ENCODE peak calls at places on chromosomes 3 and 15, in nine cellular contexts. One of them, this sample, is unnamed.

GRCh38 chr15:34733621-34734020 is 21.2 kb downstream of the GJD2 start:
- DNase-seq in suprapubic skin: no peak
- DNase-seq in uterus: no peak
- DNase-seq in fibroblast of lung: no peak
- DNase-seq in kidney: no peak
- DNase-seq in heart right ventricle: no peak
- DNase-seq in thyroid gland: no peak
- DNase-seq in PC-9: no peak
- DNase-seq in astrocyte: no peak
- DNase-seq in this sample: no peak

GRCh38 chr15:57235865-57236264 is 140.4 kb upstream of the CGNL1 start:
- DNase-seq in suprapubic skin: no peak
- DNase-seq in uterus: no peak
- DNase-seq in fibroblast of lung: peak; percentile 92
- DNase-seq in kidney: no peak
- DNase-seq in heart right ventricle: no peak
- DNase-seq in thyroid gland: no peak
- DNase-seq in PC-9: no peak
- DNase-seq in astrocyte: peak; percentile 90
- DNase-seq in this sample: no peak

GRCh38 chr3:124496066-124496465 is 234.2 kb upstream of the UMPS start:
- DNase-seq in suprapubic skin: no peak
- DNase-seq in uterus: no peak
- DNase-seq in fibroblast of lung: no peak
- DNase-seq in kidney: no peak
- DNase-seq in heart right ventricle: no peak
- DNase-seq in thyroid gland: no peak
- DNase-seq in PC-9: no peak
- DNase-seq in astrocyte: no peak
- DNase-seq in this sample: no peak

GRCh38 chr15:62404194-62404985 is 239.3 kb upstream of the C2CD4B start:
- DNase-seq in suprapubic skin: no peak
- DNase-seq in uterus: no peak
- DNase-seq in fibroblast of lung: peak; percentile 9
- DNase-seq in kidney: no peak
- DNase-seq in heart right ventricle: no peak
- DNase-seq in thyroid gland: no peak
- DNase-seq in PC-9: no peak
- DNase-seq in astrocyte: no peak
- DNase-seq in this sample: no peak

GRCh38 chr3:71101014-71101413 is 482.5 kb downstream of the FOXP1 start:
- DNase-seq in suprapubic skin: no peak
- DNase-seq in uterus: no peak
- DNase-seq in fibroblast of lung: peak; percentile 81
- DNase-seq in kidney: no peak
- DNase-seq in heart right ventricle: no peak
- DNase-seq in thyroid gland: no peak
- DNase-seq in PC-9: peak; percentile 5
- DNase-seq in astrocyte: peak; percentile 78
- DNase-seq in this sample: no peak

GRCh38 chr3:158347966-158348365 is 223.0 kb upstream of the MLF1 start:
- DNase-seq in suprapubic skin: no peak
- DNase-seq in uterus: no peak
- DNase-seq in fibroblast of lung: peak; percentile 73
- DNase-seq in kidney: no peak
- DNase-seq in heart right ventricle: no peak
- DNase-seq in thyroid gland: no peak
- DNase-seq in PC-9: no peak
- DNase-seq in astrocyte: peak; percentile 70
- DNase-seq in this sample: no peak

GRCh38 chr3:123349201-123349535 is 99.7 kb downstream of the ADCY5 start:
- DNase-seq in suprapubic skin: peak; percentile 16
- DNase-seq in uterus: no peak
- DNase-seq in fibroblast of lung: no peak
- DNase-seq in kidney: no peak
- DNase-seq in heart right ventricle: no peak
- DNase-seq in thyroid gland: no peak
- DNase-seq in PC-9: no peak
- DNase-seq in astrocyte: no peak
- DNase-seq in this sample: no peak

GRCh38 chr3:37793889-37794591 is 67.6 kb upstream of the CTDSPL start:
- DNase-seq in suprapubic skin: no peak
- DNase-seq in uterus: no peak
- DNase-seq in fibroblast of lung: no peak
- DNase-seq in kidney: no peak
- DNase-seq in heart right ventricle: no peak
- DNase-seq in thyroid gland: peak; percentile 32
- DNase-seq in PC-9: no peak
- DNase-seq in astrocyte: no peak
- DNase-seq in this sample: no peak

GRCh38 chr3:191499307-191500125 is 38.6 kb downstream of the PYDC2 start:
- DNase-seq in suprapubic skin: no peak
- DNase-seq in uterus: peak; percentile 23
- DNase-seq in fibroblast of lung: peak; percentile 59
- DNase-seq in kidney: peak; percentile 73
- DNase-seq in heart right ventricle: peak; percentile 49
- DNase-seq in thyroid gland: peak; percentile 71
- DNase-seq in PC-9: peak; percentile 16
- DNase-seq in astrocyte: peak; percentile 41
- DNase-seq in this sample: no peak

GRCh38 chr3:56467108-56467507 is 1.2 kb downstream of the ERC2 start:
- DNase-seq in suprapubic skin: no peak
- DNase-seq in uterus: peak; percentile 25
- DNase-seq in fibroblast of lung: peak; percentile 85
- DNase-seq in kidney: peak; percentile 80
- DNase-seq in heart right ventricle: peak; percentile 33
- DNase-seq in thyroid gland: peak; percentile 91
- DNase-seq in PC-9: peak; percentile 8
- DNase-seq in astrocyte: peak; percentile 78
- DNase-seq in this sample: no peak

GRCh38 chr3:183491109-183491922 is 62.9 kb upstream of the MCF2L2 start:
- DNase-seq in suprapubic skin: peak; percentile 20
- DNase-seq in uterus: no peak
- DNase-seq in fibroblast of lung: no peak
- DNase-seq in kidney: no peak
- DNase-seq in heart right ventricle: no peak
- DNase-seq in thyroid gland: no peak
- DNase-seq in PC-9: no peak
- DNase-seq in astrocyte: no peak
- DNase-seq in this sample: no peak

GRCh38 chr15:100314809-100315400 is 26.9 kb downstream of the ADAMTS17 start:
- DNase-seq in suprapubic skin: no peak
- DNase-seq in uterus: no peak
- DNase-seq in fibroblast of lung: no peak
- DNase-seq in kidney: no peak
- DNase-seq in heart right ventricle: no peak
- DNase-seq in thyroid gland: no peak
- DNase-seq in PC-9: no peak
- DNase-seq in astrocyte: no peak
- DNase-seq in this sample: no peak

DNA sequence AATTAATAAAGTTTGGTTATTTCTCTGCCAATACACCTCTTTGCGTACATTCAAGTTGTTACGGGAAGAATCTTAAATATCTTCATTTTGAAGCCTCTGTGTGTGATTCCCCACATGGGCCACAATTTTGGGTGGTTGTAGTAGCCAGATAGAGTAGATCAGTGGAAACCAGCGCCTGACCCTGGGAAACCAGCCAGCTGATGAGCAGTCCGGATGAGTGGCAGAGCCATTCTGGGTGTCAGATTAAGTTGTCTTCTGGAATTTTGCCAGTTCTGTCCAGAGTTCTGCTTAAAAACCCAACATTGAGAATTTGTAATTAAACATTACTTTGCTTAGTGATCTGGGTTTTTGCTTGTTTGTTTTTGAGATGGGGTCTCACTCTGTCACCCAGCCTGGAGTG is 49.7 kb downstream of the MRPS25 start:
- DNase-seq in suprapubic skin: no peak
- DNase-seq in uterus: no peak
- DNase-seq in fibroblast of lung: no peak
- DNase-seq in kidney: no peak
- DNase-seq in heart right ventricle: no peak
- DNase-seq in thyroid gland: no peak
- DNase-seq in PC-9: no peak
- DNase-seq in astrocyte: no peak
- DNase-seq in this sample: no peak
- H3K27ac ChIP-seq in suprapubic skin: no peak overlapping the region
- H3K27ac ChIP-seq in uterus: no peak overlapping the region
- H3K27ac ChIP-seq in fibroblast of lung: no peak overlapping the region
- H3K27ac ChIP-seq in kidney: no peak overlapping the region
- H3K27ac ChIP-seq in heart right ventricle: no peak overlapping the region
- H3K27ac ChIP-seq in thyroid gland: no peak overlapping the region
- H3K27ac ChIP-seq in PC-9: no peak overlapping the region
- H3K27ac ChIP-seq in astrocyte: no peak overlapping the region
- H3K27ac ChIP-seq in this sample: no peak overlapping the region

GRCh38 chr3:138329984-138330293 is 288 bp upstream of the NME9 start:
- DNase-seq in suprapubic skin: no peak
- DNase-seq in uterus: no peak
- DNase-seq in fibroblast of lung: no peak
- DNase-seq in kidney: no peak
- DNase-seq in heart right ventricle: no peak
- DNase-seq in thyroid gland: no peak
- DNase-seq in PC-9: no peak
- DNase-seq in astrocyte: no peak
- DNase-seq in this sample: no peak
- H3K27ac ChIP-seq in suprapubic skin: no peak overlapping the region
- H3K27ac ChIP-seq in uterus: peak overlapping the region; percentile 47
- H3K27ac ChIP-seq in fibroblast of lung: no peak overlapping the region
- H3K27ac ChIP-seq in kidney: no peak overlapping the region
- H3K27ac ChIP-seq in heart right ventricle: no peak overlapping the region
- H3K27ac ChIP-seq in thyroid gland: no peak overlapping the region
- H3K27ac ChIP-seq in PC-9: no peak overlapping the region
- H3K27ac ChIP-seq in astrocyte: no peak overlapping the region
- H3K27ac ChIP-seq in this sample: no peak overlapping the region

GRCh38 chr15:74431116-74431515 is 2.6 kb downstream of the SEMA7A start:
- DNase-seq in suprapubic skin: no peak
- DNase-seq in uterus: no peak
- DNase-seq in fibroblast of lung: no peak
- DNase-seq in kidney: peak; percentile 11
- DNase-seq in heart right ventricle: no peak
- DNase-seq in thyroid gland: no peak
- DNase-seq in PC-9: no peak
- DNase-seq in astrocyte: no peak
- DNase-seq in this sample: no peak

GRCh38 chr15:74431645-74432044 is 2.1 kb downstream of the SEMA7A start:
- DNase-seq in suprapubic skin: no peak
- DNase-seq in uterus: no peak
- DNase-seq in fibroblast of lung: no peak
- DNase-seq in kidney: peak; percentile 60
- DNase-seq in heart right ventricle: no peak
- DNase-seq in thyroid gland: no peak
- DNase-seq in PC-9: no peak
- DNase-seq in astrocyte: no peak
- DNase-seq in this sample: no peak

GRCh38 chr15:74429784-74430141 is 4.0 kb downstream of the SEMA7A start:
- DNase-seq in suprapubic skin: no peak
- DNase-seq in uterus: no peak
- DNase-seq in fibroblast of lung: no peak
- DNase-seq in kidney: no peak
- DNase-seq in heart right ventricle: no peak
- DNase-seq in thyroid gland: no peak
- DNase-seq in PC-9: no peak
- DNase-seq in astrocyte: no peak
- DNase-seq in this sample: no peak

GRCh38 chr15:74428970-74429783 is 4.6 kb downstream of the SEMA7A start:
- DNase-seq in suprapubic skin: no peak
- DNase-seq in uterus: no peak
- DNase-seq in fibroblast of lung: no peak
- DNase-seq in kidney: no peak
- DNase-seq in heart right ventricle: no peak
- DNase-seq in thyroid gland: no peak
- DNase-seq in PC-9: no peak
- DNase-seq in astrocyte: no peak
- DNase-seq in this sample: no peak

GRCh38 chr15:74430510-74430951 is 3.2 kb downstream of the SEMA7A start:
- DNase-seq in suprapubic skin: no peak
- DNase-seq in uterus: no peak
- DNase-seq in fibroblast of lung: no peak
- DNase-seq in kidney: peak; percentile 34
- DNase-seq in heart right ventricle: no peak
- DNase-seq in thyroid gland: no peak
- DNase-seq in PC-9: no peak
- DNase-seq in astrocyte: no peak
- DNase-seq in this sample: no peak
- H3K27ac ChIP-seq in suprapubic skin: no peak overlapping the region
- H3K27ac ChIP-seq in uterus: no peak overlapping the region
- H3K27ac ChIP-seq in fibroblast of lung: no peak overlapping the region
- H3K27ac ChIP-seq in kidney: no peak overlapping the region
- H3K27ac ChIP-seq in heart right ventricle: no peak overlapping the region
- H3K27ac ChIP-seq in thyroid gland: no peak overlapping the region
- H3K27ac ChIP-seq in PC-9: no peak overlapping the region
- H3K27ac ChIP-seq in astrocyte: peak overlapping the region; percentile 11
- H3K27ac ChIP-seq in this sample: no peak overlapping the region

GRCh38 chr3:46427929-46428833 is 21.1 kb downstream of the CCRL2 start:
- DNase-seq in suprapubic skin: no peak
- DNase-seq in uterus: no peak
- DNase-seq in fibroblast of lung: no peak
- DNase-seq in kidney: no peak
- DNase-seq in heart right ventricle: no peak
- DNase-seq in thyroid gland: no peak
- DNase-seq in PC-9: no peak
- DNase-seq in astrocyte: no peak
- DNase-seq in this sample: no peak

GRCh38 chr3:46423588-46423987 is 16.5 kb downstream of the CCRL2 start:
- DNase-seq in suprapubic skin: no peak
- DNase-seq in uterus: no peak
- DNase-seq in fibroblast of lung: peak; percentile 56
- DNase-seq in kidney: no peak
- DNase-seq in heart right ventricle: no peak
- DNase-seq in thyroid gland: peak; percentile 20
- DNase-seq in PC-9: peak; percentile 48
- DNase-seq in astrocyte: peak; percentile 39
- DNase-seq in this sample: no peak

GRCh38 chr3:46433841-46434240 is 26.8 kb downstream of the CCRL2 start:
- DNase-seq in suprapubic skin: no peak
- DNase-seq in uterus: no peak
- DNase-seq in fibroblast of lung: no peak
- DNase-seq in kidney: no peak
- DNase-seq in heart right ventricle: no peak
- DNase-seq in thyroid gland: no peak
- DNase-seq in PC-9: no peak
- DNase-seq in astrocyte: no peak
- DNase-seq in this sample: no peak

GRCh38 chr3:46429671-46430070 is 22.6 kb downstream of the CCRL2 start:
- DNase-seq in suprapubic skin: no peak
- DNase-seq in uterus: no peak
- DNase-seq in fibroblast of lung: no peak
- DNase-seq in kidney: no peak
- DNase-seq in heart right ventricle: no peak
- DNase-seq in thyroid gland: no peak
- DNase-seq in PC-9: no peak
- DNase-seq in astrocyte: no peak
- DNase-seq in this sample: no peak

DNA sequence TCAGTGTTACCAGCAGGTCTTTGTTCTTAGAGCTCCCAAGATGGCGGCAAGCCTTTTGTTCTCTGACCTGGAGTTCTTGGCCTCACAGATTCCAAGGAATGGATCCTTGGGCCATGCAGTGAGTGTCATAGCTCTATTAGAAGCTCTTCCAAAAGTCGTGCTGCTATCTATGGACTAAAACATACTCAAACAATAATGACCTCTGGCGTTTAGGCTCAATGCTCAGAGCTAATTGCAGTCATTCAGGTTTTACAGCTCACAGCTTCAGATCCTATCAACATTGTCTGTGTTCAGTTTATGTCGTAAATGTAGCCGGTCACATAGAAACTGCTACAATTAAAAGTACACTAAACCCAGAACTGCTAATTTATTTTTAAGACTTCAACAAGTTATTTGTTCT is 22.2 kb downstream of the CCRL2 start:
- DNase-seq in suprapubic skin: no peak
- DNase-seq in uterus: no peak
- DNase-seq in fibroblast of lung: no peak
- DNase-seq in kidney: no peak
- DNase-seq in heart right ventricle: no peak
- DNase-seq in thyroid gland: no peak
- DNase-seq in PC-9: no peak
- DNase-seq in astrocyte: no peak
- DNase-seq in this sample: no peak
- H3K27ac ChIP-seq in suprapubic skin: peak overlapping the region; percentile 71
- H3K27ac ChIP-seq in uterus: no peak overlapping the region
- H3K27ac ChIP-seq in fibroblast of lung: no peak overlapping the region
- H3K27ac ChIP-seq in kidney: no peak overlapping the region
- H3K27ac ChIP-seq in heart right ventricle: no peak overlapping the region
- H3K27ac ChIP-seq in thyroid gland: no peak overlapping the region
- H3K27ac ChIP-seq in PC-9: peak overlapping the region; percentile 90
- H3K27ac ChIP-seq in astrocyte: no peak overlapping the region
- H3K27ac ChIP-seq in this sample: no peak overlapping the region